ENCODE peak calls at places on chromosomes 13 and 19, in seven cellular contexts. Q, S, V, H, U, F and R are unnamed samples. For H3K9me3, the result is how much of the 10 kb centered on the place peaks cover.

GRCh38 chr19:36916991-36917390 is 859 bp downstream of the ZNF568 start:
- DNase-seq in Q (peak), F (no peak), U (no peak), H (no peak), S (no peak), V (peak), R (no peak)

GRCh38 chr19:14113762-14114414 is 3.7 kb downstream of the PRKACA start:
- DNase-seq in H (peak), Q (no peak), S (no peak), F (no peak), U (no peak), V (no peak), R (peak)

GRCh38 chr19:43847884-43848283 is 20.8 kb downstream of the ZNF283 start:
- DNase-seq in V (no peak), S (no peak), H (no peak), F (no peak), U (no peak), Q (peak), R (no peak)

GRCh38 chr13:62643007-62643483 is 1227.4 kb upstream of the PCDH20 start:
- DNase-seq in Q (no peak), F (no peak), S (no peak), V (peak), U (no peak), H (no peak), R (no peak)

GRCh38 chr19:1082165-1082927 is 12.8 kb downstream of the POLR2E start:
- DNase-seq in F (no peak), S (peak), V (no peak), H (peak), Q (peak), U (no peak), R (peak)

GRCh38 chr13:91270031-91270430 is 77.5 kb upstream of the MIR17HG start:
- DNase-seq in H (no peak), Q (no peak), F (no peak), V (no peak), U (no peak), S (no peak), R (no peak)

GRCh38 chr13:60431108-60431700 is 34.2 kb downstream of the TDRD3 start:
- DNase-seq in F (no peak), Q (peak), U (peak), V (peak), H (no peak), S (no peak), R (no peak)

GRCh38 chr19:41734156-41734555 is 21.2 kb upstream of the CEACAM6 start:
- DNase-seq in S (no peak), H (no peak), U (no peak), F (no peak), V (no peak), Q (no peak), R (no peak)

GRCh38 chr19:17091758-17092333 is 16.3 kb downstream of the MYO9B start:
- DNase-seq in Q (no peak), V (no peak), S (peak), U (no peak), H (peak), F (peak), R (peak)

GRCh38 chr13:66748712-66749111 is 481.4 kb downstream of the PCDH9 start:
- DNase-seq in Q (no peak), V (no peak), H (no peak), S (no peak), U (no peak), F (no peak), R (no peak)

GRCh38 chr19:3020321-3020960 is 8.6 kb downstream of the TLE2 start:
- DNase-seq in V (no peak), Q (no peak), S (no peak), U (no peak), F (no peak), H (no peak), R (no peak)

GRCh38 chr19:12757544-12758274 is 6.1 kb downstream of the BEST2 start:
- DNase-seq in Q (peak), H (peak), V (peak), U (no peak), F (peak), S (peak), R (peak)

GRCh38 chr13:112767506-112768471 is 78.0 kb downstream of the ATP11A start:
- DNase-seq in S (peak), H (peak), Q (no peak), F (peak), V (no peak), U (no peak), R (peak)

GRCh38 chr13:20128459-20128927 is 32.4 kb downstream of the GJA3 start:
- DNase-seq in Q (peak), H (peak), F (no peak), S (no peak), V (no peak), U (no peak), R (no peak)

GRCh38 chr19:33310606-33311325 is 8.4 kb upstream of the CEBPA start:
- DNase-seq in Q (no peak), F (no peak), U (no peak), H (peak), V (no peak), S (no peak), R (peak)

GRCh38 chr13:53010374-53011105 is 18.1 kb upstream of the OLFM4 start:
- DNase-seq in V (no peak), U (no peak), F (no peak), S (no peak), Q (no peak), H (peak), R (no peak)

GRCh38 chr19:3982701-3983541 is 2.3 kb downstream of the EEF2 start:
- DNase-seq in Q (no peak), U (no peak), H (no peak), F (peak), S (no peak), V (peak), R (no peak)

GRCh38 chr19:46205183-46205984 is 24.2 kb upstream of the IGFL1 start:
- DNase-seq in H (no peak), Q (peak), U (no peak), S (no peak), F (no peak), V (no peak), R (no peak)

GRCh38 chr13:28586585-28587540 is 72.1 kb upstream of the POMP start:
- DNase-seq in Q (no peak), U (no peak), H (no peak), V (no peak), F (no peak), S (no peak), R (no peak)
- H3K27ac ChIP-seq in Q (no peak), U (no peak), H (no peak), V (no peak), F (no peak), S (no peak), R (no peak)

GRCh38 chr13:99339230-99339721 is 32.1 kb upstream of the GPR183 start:
- DNase-seq in F (no peak), S (no peak), Q (no peak), V (no peak), U (no peak), H (no peak), R (no peak)

GRCh38 chr13:99332456-99332855 is 25.3 kb upstream of the GPR183 start:
- DNase-seq in Q (no peak), F (no peak), U (no peak), V (no peak), S (no peak), H (no peak), R (no peak)

GRCh38 chr13:99335087-99335486 is 27.9 kb upstream of the GPR183 start:
- DNase-seq in V (no peak), Q (no peak), H (no peak), F (no peak), S (no peak), U (no peak), R (no peak)

GRCh38 chr13:99336750-99337149 is 29.6 kb upstream of the GPR183 start:
- DNase-seq in F (no peak), H (no peak), Q (no peak), V (no peak), S (no peak), U (no peak), R (no peak)

GRCh38 chr13:99335603-99336002 is 28.4 kb upstream of the GPR183 start:
- DNase-seq in H (no peak), F (no peak), V (no peak), Q (no peak), U (no peak), S (no peak), R (no peak)
- H3K9me3 ChIP-seq in H (under half), F (under half), V (under half), Q (under half), U (under half), S (under half), R (under half)

GRCh38 chr13:113781571-113781970 is 22.5 kb downstream of the TMEM255B start:
- DNase-seq in Q (no peak), S (no peak), V (no peak), H (no peak), U (no peak), F (no peak), R (no peak)
- TF ChIP-seq CTCF in Q (no peak), S (no peak), V (peak), H (no peak), U (no peak), F (no peak), R (no peak)

GRCh38 chr13:40477623-40478608 is 188.5 kb downstream of the FOXO1 start:
- DNase-seq in Q (peak), V (no peak), H (no peak), U (no peak), F (peak), S (no peak), R (peak)

GRCh38 chr13:40480012-40480914 is 186.2 kb downstream of the FOXO1 start:
- DNase-seq in F (no peak), U (no peak), S (no peak), Q (no peak), V (no peak), H (no peak), R (no peak)

GRCh38 chr13:40480915-40481525 is 185.4 kb downstream of the FOXO1 start:
- DNase-seq in Q (no peak), H (no peak), V (no peak), S (no peak), U (no peak), F (no peak), R (no peak)

GRCh38 chr13:40479196-40479845 is 187.1 kb downstream of the FOXO1 start:
- DNase-seq in U (no peak), Q (no peak), F (no peak), S (no peak), V (no peak), H (no peak), R (no peak)

GRCh38 chr13:40478775-40479174 is 187.7 kb downstream of the FOXO1 start:
- DNase-seq in Q (no peak), H (no peak), F (no peak), V (no peak), S (no peak), U (no peak), R (no peak)
- H3K27ac ChIP-seq in Q (no peak), H (no peak), F (peak), V (no peak), S (no peak), U (no peak), R (no peak)

GRCh38 chr19:56573914-56574313 is 6.6 kb downstream of the ZNF470 start:
- DNase-seq in S (no peak), U (no peak), H (no peak), Q (no peak), F (no peak), V (no peak), R (no peak)

DNA sequence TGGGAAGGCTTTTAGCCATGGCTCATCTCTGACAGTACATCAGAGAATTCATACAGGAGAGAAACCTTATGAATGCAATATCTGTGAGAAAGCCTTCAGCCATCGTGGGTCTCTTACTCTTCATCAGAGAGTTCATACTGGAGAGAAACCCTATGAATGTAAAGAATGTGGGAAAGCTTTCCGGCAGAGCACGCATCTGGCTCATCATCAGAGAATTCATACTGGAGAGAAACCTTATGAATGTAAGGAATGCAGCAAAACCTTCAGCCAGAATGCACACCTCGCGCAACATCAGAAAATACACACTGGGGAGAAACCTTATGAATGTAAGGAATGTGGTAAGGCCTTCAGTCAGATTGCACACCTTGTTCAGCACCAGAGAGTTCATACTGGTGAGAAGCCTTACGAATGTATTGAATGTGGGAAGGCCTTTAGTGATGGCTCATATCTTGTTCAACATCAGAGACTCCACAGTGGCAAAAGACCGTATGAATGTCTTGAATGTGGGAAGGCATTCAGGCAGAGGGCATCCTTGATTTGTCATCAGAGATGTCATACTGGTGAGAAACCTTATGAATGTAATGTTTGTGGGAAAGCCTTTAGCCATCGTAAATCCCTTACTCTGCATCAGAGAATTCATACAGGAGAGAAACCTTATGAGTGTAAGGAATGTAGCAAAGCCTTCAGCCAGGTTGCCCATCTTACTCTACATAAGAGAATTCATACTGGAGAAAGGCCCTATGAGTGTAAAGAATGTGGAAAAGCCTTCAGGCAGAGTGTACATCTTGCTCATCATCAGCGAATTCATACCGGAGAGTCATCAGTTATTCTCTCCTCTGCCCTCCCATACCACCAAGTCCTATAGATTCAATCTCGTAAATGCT is 10.7 kb downstream of the ZNF470 start:
- DNase-seq in U (no peak), F (no peak), S (no peak), H (no peak), V (no peak), Q (no peak), R (no peak)
- H3K9me3 ChIP-seq in U (under half), F (half or more), S (half or more), H (half or more), V (half or more), Q (half or more), R (half or more)

DNA sequence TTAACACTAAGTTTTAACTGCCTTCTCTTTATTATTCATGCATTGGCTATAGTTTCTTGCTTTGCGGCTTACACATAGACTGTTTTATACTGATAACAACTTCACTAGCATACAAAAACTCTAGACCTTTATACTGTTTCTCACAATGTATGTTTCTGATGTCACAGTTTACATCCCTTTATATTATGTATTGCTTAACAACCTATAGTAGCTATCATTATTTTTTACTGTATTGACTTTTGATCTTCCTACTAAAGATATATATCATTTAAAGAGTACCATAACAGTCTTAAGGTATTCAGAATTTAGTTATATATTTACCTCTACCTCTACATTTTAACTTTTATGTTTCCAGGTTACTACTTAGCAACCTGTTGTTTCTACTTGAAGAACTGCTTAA is 543.3 kb upstream of the ARGLU1 start:
- DNase-seq in V (no peak), H (no peak), F (no peak), S (no peak), U (no peak), Q (no peak), R (no peak)
- TF ChIP-seq CTCF in V (no peak), H (no peak), F (no peak), S (no peak), U (no peak), Q (no peak), R (no peak)

GRCh38 chr13:43061496-43062280 is 38.3 kb downstream of the DNAJC15 start:
- DNase-seq in S (no peak), Q (no peak), F (no peak), V (no peak), H (no peak), U (no peak), R (no peak)
- H3K27ac ChIP-seq in S (no peak), Q (no peak), F (no peak), V (no peak), H (no peak), U (no peak), R (no peak)